ENCODE peak calls at places on chromosomes 16 and 17, in nine cellular contexts. V, M, L, U, A, Y, S, T and O are unnamed samples.

GRCh38 chr16:29310852-29311314 is 95.6 kb downstream of the NPIPB11 start:
- DNase-seq in V (no peak), M (no peak), L (no peak), U (no peak), A (no peak), Y (no peak), S (peak; percentile 45), T (no peak), O (no peak)

GRCh38 chr17:2049333-2050245 is 5.3 kb upstream of the HIC1 start:
- DNase-seq in V (no peak), M (peak; percentile 90), L (peak; percentile 73), U (peak; percentile 16), A (peak; percentile 94), Y (peak; percentile 59), S (no peak), T (peak; percentile 90), O (peak; percentile 91)

GRCh38 chr16:8812162-8812843 is 14.7 kb downstream of the PMM2 start:
- DNase-seq in V (no peak), M (no peak), L (no peak), U (no peak), A (no peak), Y (no peak), S (no peak), T (no peak), O (no peak)

GRCh38 chr16:62077998-62078397 is 41.8 kb upstream of the CDH8 start:
- DNase-seq in V (no peak), M (no peak), L (peak; percentile 14), U (no peak), A (no peak), Y (peak; percentile 1), S (no peak), T (no peak), O (no peak)

GRCh38 chr16:28597692-28598261 is 927 bp upstream of the SULT1A2 start:
- DNase-seq in V (no peak), M (no peak), L (no peak), U (peak; percentile 91), A (no peak), Y (no peak), S (no peak), T (no peak), O (no peak)

GRCh38 chr17:48593840-48594411 is 347 bp upstream of the HOXB5 start:
- DNase-seq in V (peak; percentile 44), M (peak; percentile 90), L (peak; percentile 88), U (peak; percentile 98), A (no peak), Y (no peak), S (peak; percentile 96), T (peak; percentile 80), O (peak; percentile 92)

GRCh38 chr17:2875608-2876007 is 79.4 kb downstream of the RAP1GAP2 start:
- DNase-seq in V (no peak), M (no peak), L (no peak), U (no peak), A (no peak), Y (no peak), S (no peak), T (no peak), O (no peak)

GRCh38 chr16:57258226-57258909 is 13.3 kb downstream of the ARL2BP start:
- DNase-seq in V (no peak), M (no peak), L (no peak), U (no peak), A (no peak), Y (no peak), S (no peak), T (no peak), O (no peak)

GRCh38 chr17:75753514-75754377 is 11.2 kb downstream of the GALK1 start:
- DNase-seq in V (no peak), M (peak; percentile 82), L (peak; percentile 62), U (peak; percentile 47), A (peak; percentile 85), Y (peak; percentile 70), S (no peak), T (peak; percentile 82), O (peak; percentile 94)

GRCh38 chr17:4440021-4440420 is 6.3 kb downstream of the SPNS3 start:
- DNase-seq in V (no peak), M (no peak), L (no peak), U (no peak), A (no peak), Y (no peak), S (no peak), T (no peak), O (no peak)

GRCh38 chr17:40828454-40829039 is 6.1 kb upstream of the KRT10 start:
- DNase-seq in V (no peak), M (no peak), L (no peak), U (no peak), A (no peak), Y (no peak), S (no peak), T (no peak), O (no peak)

GRCh38 chr17:75078097-75079022 is 9.4 kb upstream of the SLC16A5 start:
- DNase-seq in V (no peak), M (peak; percentile 35), L (no peak), U (no peak), A (no peak), Y (no peak), S (peak; percentile 82), T (peak; percentile 65), O (peak; percentile 74)

GRCh38 chr16:35562471-35562870 is 2103.1 kb downstream of the TP53TG3F start:
- DNase-seq in V (no peak), M (no peak), L (no peak), U (no peak), A (no peak), Y (no peak), S (no peak), T (no peak), O (no peak)

GRCh38 chr17:43312011-43312410 is 78.2 kb upstream of the RNU2-1 start:
- DNase-seq in V (no peak), M (no peak), L (no peak), U (no peak), A (no peak), Y (no peak), S (no peak), T (no peak), O (no peak)

GRCh38 chr17:69802045-69802740 is 272.8 kb upstream of the KCNJ16 start:
- DNase-seq in V (no peak), M (no peak), L (no peak), U (no peak), A (no peak), Y (no peak), S (no peak), T (no peak), O (no peak)

GRCh38 chr16:7405166-7405565 is 72.5 kb downstream of the RBFOX1 start:
- DNase-seq in V (no peak), M (no peak), L (no peak), U (no peak), A (no peak), Y (no peak), S (peak; percentile 43), T (no peak), O (no peak)

GRCh38 chr16:3514621-3515020 is 13.8 kb downstream of the CLUAP1 start:
- DNase-seq in V (no peak), M (no peak), L (no peak), U (no peak), A (no peak), Y (no peak), S (no peak), T (peak; percentile 20), O (no peak)

GRCh38 chr16:3954411-3954921 is 74.0 kb upstream of the CREBBP start:
- DNase-seq in V (no peak), M (no peak), L (no peak), U (no peak), A (peak; percentile 70), Y (no peak), S (no peak), T (peak; percentile 34), O (no peak)

GRCh38 chr16:7246578-7246977 is 86.1 kb upstream of the RBFOX1 start:
- DNase-seq in V (no peak), M (no peak), L (peak; percentile 36), U (no peak), A (no peak), Y (no peak), S (peak; percentile 4), T (no peak), O (no peak)

GRCh38 chr16:10356870-10357842 is 28.7 kb upstream of the ATF7IP2 start:
- DNase-seq in V (no peak), M (no peak), L (no peak), U (no peak), A (no peak), Y (no peak), S (no peak), T (peak; percentile 33), O (no peak)

GRCh38 chr16:85413713-85414663 is 199.1 kb upstream of the GSE1 start:
- DNase-seq in V (no peak), M (no peak), L (no peak), U (no peak), A (peak; percentile 31), Y (no peak), S (no peak), T (no peak), O (no peak)

GRCh38 chr17:44921122-44921882 is 6.0 kb upstream of the GFAP start:
- DNase-seq in V (no peak), M (no peak), L (no peak), U (no peak), A (peak; percentile 74), Y (no peak), S (no peak), T (no peak), O (no peak)

GRCh38 chr16:57778658-57779057 is 23.6 kb downstream of the KIFC3 start:
- DNase-seq in V (no peak), M (no peak), L (no peak), U (no peak), A (no peak), Y (no peak), S (no peak), T (no peak), O (no peak)

GRCh38 chr17:20154601-20155000 is 145.4 kb downstream of the SPECC1 start:
- DNase-seq in V (no peak), M (no peak), L (no peak), U (peak; percentile 45), A (no peak), Y (no peak), S (no peak), T (no peak), O (no peak)

GRCh38 chr17:82677353-82677925 is 21.1 kb downstream of the RAB40B start:
- DNase-seq in V (no peak), M (no peak), L (no peak), U (no peak), A (no peak), Y (no peak), S (no peak), T (no peak), O (no peak)

GRCh38 chr17:81097134-81097942 is 62.4 kb downstream of the BAIAP2 start:
- DNase-seq in V (no peak), M (peak; percentile 71), L (peak; percentile 77), U (no peak), A (peak; percentile 82), Y (peak; percentile 43), S (no peak), T (peak; percentile 87), O (peak; percentile 79)

GRCh38 chr16:9297437-9298113 is 206.1 kb downstream of the HAPSTR1 start:
- DNase-seq in V (no peak), M (peak; percentile 7), L (peak; percentile 45), U (no peak), A (no peak), Y (peak; percentile 31), S (no peak), T (no peak), O (no peak)

GRCh38 chr17:3683054-3683511 is 12.9 kb downstream of the P2RX5 start:
- DNase-seq in V (peak; percentile 6), M (peak; percentile 70), L (peak; percentile 45), U (no peak), A (no peak), Y (no peak), S (peak; percentile 59), T (peak; percentile 39), O (peak; percentile 88)